ENCODE peak calls at places on chromosomes 4 and X, in four cellular contexts. N is CD8-positive, alpha-beta T cell; C is prostate gland; W is lower leg skin. L is an unnamed sample.

GRCh38 chrX:68832101-68832416 is 3.2 kb downstream of the EFNB1 start:
- DNase-seq in W (peak), N (no peak), C (no peak), L (no peak)

GRCh38 chrX:15269618-15270521 is at the start of gene ASB9:
- DNase-seq in C (peak), N (no peak), W (no peak), L (no peak)

GRCh38 chrX:120512627-120513026 is 43.5 kb upstream of the LAMP2 start:
- DNase-seq in C (no peak), W (no peak), N (no peak), L (no peak)

GRCh38 chr4:182449186-182449880 is 206.1 kb downstream of the TENM3 start:
- DNase-seq in N (no peak), W (no peak), C (peak), L (no peak)

GRCh38 chrX:24023972-24024664 is 2.9 kb downstream of the KLHL15 start:
- DNase-seq in N (no peak), W (peak), C (no peak), L (no peak)

GRCh38 chr4:112532267-112532666 is 16.3 kb upstream of the NEUROG2 start:
- DNase-seq in N (no peak), C (no peak), W (no peak), L (no peak)

GRCh38 chrX:9272166-9272565 is 192.7 kb upstream of the TBL1X start:
- DNase-seq in W (no peak), C (no peak), N (no peak), L (no peak)

GRCh38 chrX:54042609-54043010 is 1.7 kb downstream of the PHF8 start:
- DNase-seq in W (no peak), N (peak), C (peak), L (no peak)

GRCh38 chrX:15207994-15208393 is 61.9 kb downstream of the ASB9 start:
- DNase-seq in N (no peak), C (no peak), W (no peak), L (no peak)

GRCh38 chrX:1394731-1395501 is 3.0 kb upstream of the SLC25A6 start:
- DNase-seq in C (no peak), W (peak), N (no peak), L (no peak)

GRCh38 chrX:153812220-153812619 is 17.8 kb downstream of the SSR4 start:
- DNase-seq in N (no peak), W (no peak), C (no peak), L (no peak)

GRCh38 chrX:9023293-9023692 is 10.6 kb downstream of the FAM9B start:
- DNase-seq in N (no peak), C (no peak), W (no peak), L (no peak)

GRCh38 chr4:185865901-185866328 is 53.9 kb upstream of the SORBS2 start:
- DNase-seq in W (no peak), N (no peak), C (peak), L (peak)

GRCh38 chr4:48752726-48753125 is 27.4 kb downstream of the FRYL start:
- DNase-seq in W (peak), C (no peak), N (no peak), L (no peak)

GRCh38 chr4:1080961-1081688 is 32.2 kb downstream of the RNF212 start:
- DNase-seq in N (peak), C (no peak), W (peak), L (no peak)

GRCh38 chr4:148315049-148315448 is 127.2 kb downstream of the NR3C2 start:
- DNase-seq in N (no peak), W (no peak), C (no peak), L (no peak)

GRCh38 chr4:20878806-20879205 is 178.5 kb downstream of the PACRGL start:
- DNase-seq in N (no peak), C (no peak), W (no peak), L (no peak)

GRCh38 chr4:128587382-128587781 is 222.1 kb upstream of the JADE1 start:
- DNase-seq in W (no peak), N (no peak), C (no peak), L (no peak)

GRCh38 chr4:153655928-153656327 is 28.2 kb upstream of the TLR2 start:
- DNase-seq in N (no peak), W (no peak), C (peak), L (no peak)

GRCh38 chr4:105714071-105714521 is 5.5 kb downstream of the GSTCD start:
- DNase-seq in C (no peak), N (no peak), W (no peak), L (no peak)

GRCh38 chrX:139304471-139304870 is 226.1 kb upstream of the F9 start:
- DNase-seq in W (no peak), C (no peak), N (no peak), L (no peak)

GRCh38 chrX:45347877-45348675 is 147.4 kb upstream of the DIPK2B start:
- DNase-seq in C (no peak), N (no peak), W (no peak), L (no peak)

GRCh38 chr4:81468685-81469084 is 3.0 kb downstream of the RASGEF1B start:
- DNase-seq in W (no peak), C (no peak), N (no peak), L (no peak)
- H3K4me3 ChIP-seq in W (no peak), C (no peak), N (no peak), L (no peak)

GRCh38 chrX:13923289-13923688 is 106.4 kb upstream of the GPM6B start:
- DNase-seq in W (no peak), N (no peak), C (no peak), L (no peak)

GRCh38 chrX:13927175-13927574 is 102.5 kb downstream of the GEMIN8 start:
- DNase-seq in N (no peak), W (no peak), C (no peak), L (no peak)

DNA sequence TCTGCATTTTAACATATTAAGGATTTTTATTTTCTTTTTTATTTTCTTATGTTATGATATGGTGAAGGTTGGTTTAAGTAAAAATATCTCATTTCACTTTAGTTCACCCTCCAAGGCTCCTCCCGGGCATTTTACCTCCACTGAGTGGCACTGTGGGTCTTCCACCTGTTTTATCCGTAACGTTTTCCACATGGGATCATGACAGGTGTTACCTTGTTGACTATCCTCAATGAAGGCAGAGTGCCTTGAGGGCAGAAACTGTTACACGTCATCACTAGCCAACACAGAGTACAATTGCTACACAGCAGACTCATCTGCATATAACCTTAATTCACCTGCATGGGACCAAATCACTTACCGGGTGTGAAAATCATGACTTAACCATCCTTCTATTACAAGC is 105.8 kb downstream of the GEMIN8 start:
- DNase-seq in N (no peak), C (no peak), W (no peak), L (no peak)
- TF ChIP-seq CTCF in N (no peak), C (no peak), W (no peak), L (peak)

GRCh38 chr4:83009529-83009928 is 1.1 kb downstream of the LIN54 start:
- DNase-seq in W (no peak), N (no peak), C (no peak), L (no peak)
- H3K4me3 ChIP-seq in W (no peak), N (peak), C (peak), L (peak)

GRCh38 chr4:184282251-184282713 is 64.6 kb upstream of the ENPP6 start:
- DNase-seq in W (no peak), N (peak), C (peak), L (no peak)
- TF ChIP-seq CTCF in W (no peak), N (peak), C (peak), L (no peak)

GRCh38 chr4:25065901-25066610 is 35.3 kb upstream of the LGI2 start:
- DNase-seq in N (no peak), C (no peak), W (no peak), L (no peak)

GRCh38 chr4:25068386-25068785 is 37.6 kb upstream of the LGI2 start:
- DNase-seq in N (no peak), W (no peak), C (no peak), L (no peak)

GRCh38 chr4:25062098-25062497 is 31.4 kb upstream of the LGI2 start:
- DNase-seq in N (no peak), W (no peak), C (no peak), L (no peak)

GRCh38 chr4:25069014-25069413 is 38.3 kb upstream of the LGI2 start:
- DNase-seq in W (no peak), N (no peak), C (no peak), L (no peak)

GRCh38 chr4:25065451-25065850 is 34.7 kb upstream of the LGI2 start:
- DNase-seq in W (no peak), N (no peak), C (no peak), L (no peak)
- H3K4me3 ChIP-seq in W (no peak), N (no peak), C (no peak), L (no peak)